ENCODE peak calls at places on chromosomes 1 and 21, in five cellular contexts. G is HCT116, W is suprapubic skin, R is prostate gland, A is left lung. S is an unnamed sample. For H3K4me1, the result is how much of the 10 kb centered on the place peaks cover.

GRCh38 chr1:17307946-17308345 is at the start of gene PADI4:
- DNase-seq in G (no peak), W (peak), R (no peak), A (peak), S (no peak)

GRCh38 chr1:234654002-234654733 is 44.2 kb upstream of the IRF2BP2 start:
- DNase-seq in G (no peak), W (no peak), R (no peak), A (no peak), S (no peak)

GRCh38 chr1:32761253-32761877 is 55.8 kb downstream of the YARS1 start:
- DNase-seq in G (peak), W (no peak), R (peak), A (peak), S (no peak)

GRCh38 chr1:93635614-93636543 is 45.8 kb downstream of the BCAR3 start:
- DNase-seq in G (no peak), W (no peak), R (no peak), A (no peak), S (no peak)

GRCh38 chr21:22728091-22728490 is 1729.9 kb downstream of the NCAM2 start:
- DNase-seq in G (no peak), W (no peak), R (no peak), A (no peak), S (no peak)

GRCh38 chr21:31538821-31539220 is 120.7 kb upstream of the SOD1 start:
- DNase-seq in G (no peak), W (no peak), R (no peak), A (no peak), S (no peak)

GRCh38 chr1:236917448-236917847 is 86.8 kb downstream of the MT1HL1 start:
- DNase-seq in G (no peak), W (no peak), R (no peak), A (no peak), S (no peak)

GRCh38 chr21:42530167-42530518 is 16.5 kb downstream of the SLC37A1 start:
- DNase-seq in G (no peak), W (peak), R (no peak), A (no peak), S (peak)

GRCh38 chr1:39360726-39361125 is 130.7 kb upstream of the BMP8A start:
- DNase-seq in G (no peak), W (no peak), R (no peak), A (no peak), S (no peak)

GRCh38 chr1:48611841-48612240 is 139.8 kb upstream of the SPATA6 start:
- DNase-seq in G (no peak), W (no peak), R (no peak), A (no peak), S (no peak)

GRCh38 chr1:93980320-93980744 is 71.1 kb upstream of the GCLM start:
- DNase-seq in G (no peak), W (no peak), R (no peak), A (no peak), S (no peak)

GRCh38 chr21:15870819-15871218 is 141.0 kb downstream of the USP25 start:
- DNase-seq in G (no peak), W (no peak), R (no peak), A (no peak), S (no peak)

GRCh38 chr1:210373878-210374599 is 45.3 kb downstream of the HHAT start:
- DNase-seq in G (peak), W (no peak), R (no peak), A (no peak), S (no peak)

GRCh38 chr1:243917863-243918565 is 68.0 kb upstream of the AKT3 start:
- DNase-seq in G (no peak), W (no peak), R (no peak), A (no peak), S (no peak)

GRCh38 chr1:236173174-236173767 is 30.9 kb downstream of the GPR137B start:
- DNase-seq in G (no peak), W (no peak), R (no peak), A (no peak), S (no peak)

GRCh38 chr21:41673596-41674335 is 93.1 kb downstream of the RIPK4 start:
- DNase-seq in G (no peak), W (no peak), R (no peak), A (no peak), S (no peak)

GRCh38 chr1:172613294-172613693 is 45.6 kb upstream of the FASLG start:
- DNase-seq in G (no peak), W (no peak), R (no peak), A (no peak), S (no peak)

GRCh38 chr1:207755846-207756692 is 4.2 kb downstream of the CD46 start:
- DNase-seq in G (no peak), W (no peak), R (no peak), A (no peak), S (no peak)

GRCh38 chr1:95086949-95087533 is 14.3 kb upstream of the ALG14 start:
- DNase-seq in G (no peak), W (no peak), R (no peak), A (no peak), S (no peak)

GRCh38 chr1:222064388-222065201 is 322.7 kb upstream of the DUSP10 start:
- DNase-seq in G (no peak), W (no peak), R (no peak), A (no peak), S (no peak)

GRCh38 chr1:209642817-209643216 is 9.4 kb downstream of the LAMB3 start:
- DNase-seq in G (no peak), W (no peak), R (peak), A (no peak), S (no peak)

GRCh38 chr1:26598890-26599289 is 69.3 kb downstream of the RPS6KA1 start:
- DNase-seq in G (no peak), W (no peak), R (no peak), A (no peak), S (no peak)

GRCh38 chr1:25523512-25523911 is 19.9 kb upstream of the LDLRAP1 start:
- DNase-seq in G (no peak), W (no peak), R (no peak), A (peak), S (no peak)

GRCh38 chr1:8002329-8003320 is 23.5 kb downstream of the ERRFI1 start:
- DNase-seq in G (no peak), W (no peak), R (no peak), A (no peak), S (no peak)

GRCh38 chr21:27450216-27450615 is 483.3 kb upstream of the ADAMTS5 start:
- DNase-seq in G (no peak), W (no peak), R (no peak), A (no peak), S (no peak)
- H3K4me1 ChIP-seq in G (under half), W (under half), R (under half), A (under half), S (under half)

GRCh38 chr1:227886993-227887696 is 60.6 kb downstream of the WNT9A start:
- DNase-seq in G (no peak), W (peak), R (peak), A (peak), S (peak)
- H3K27ac ChIP-seq in G (no peak), W (peak), R (peak), A (peak), S (peak)

DNA sequence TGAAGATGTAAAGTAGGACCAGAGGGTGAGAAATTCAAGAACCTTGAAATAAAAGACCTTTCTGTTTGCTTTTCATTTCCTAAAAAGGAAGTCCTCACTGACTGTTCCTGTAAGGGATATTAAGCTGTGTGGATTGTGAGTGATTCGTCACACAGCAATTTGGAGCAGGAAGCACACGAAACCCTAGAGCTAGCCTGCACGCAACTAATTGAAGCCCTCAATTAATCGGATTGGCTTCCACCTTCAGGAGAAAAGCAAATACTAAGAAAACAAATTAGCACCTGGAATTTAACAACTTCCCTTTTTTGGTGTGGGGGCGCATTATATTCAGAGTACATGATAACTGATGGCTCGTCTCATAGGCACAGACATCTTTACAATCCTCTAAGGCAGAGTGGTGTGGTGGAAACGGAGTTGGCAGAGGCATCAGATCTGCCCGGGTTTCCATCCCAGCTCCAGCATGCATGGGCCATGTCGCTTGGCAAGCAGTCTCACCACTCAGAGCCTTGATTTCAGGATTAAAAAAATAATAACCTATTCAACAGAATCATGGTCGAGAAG is 95.2 kb downstream of the KCNJ15 start:
- DNase-seq in G (no peak), W (peak), R (no peak), A (no peak), S (peak)
- TF ChIP-seq CTCF in G (no peak), W (no peak), R (no peak), A (no peak), S (no peak)

GRCh38 chr1:203632941-203633340 is 6.3 kb downstream of the ATP2B4 start:
- DNase-seq in G (no peak), W (no peak), R (no peak), A (no peak), S (no peak)
- H3K4me1 ChIP-seq in G (under half), W (half or more), R (under half), A (half or more), S (under half)